ENCODE peak calls at places on chromosome 13, in four cellular contexts. Z is H9, J is fibroblast of lung, H is PC-3. A is an unnamed sample.

GRCh38 chr13:72384879-72385278 is 342.6 kb downstream of the MZT1 start:
- DNase-seq in Z (no peak), J (peak; percentile 55), H (peak; percentile 46), A (no peak)

GRCh38 chr13:20191902-20192469 is 752 bp downstream of the GJB2 start:
- DNase-seq in Z (peak; percentile 47), J (peak; percentile 8), H (peak; percentile 65), A (peak; percentile 81)

GRCh38 chr13:23615677-23616076 is 45.5 kb downstream of the TNFRSF19 start:
- DNase-seq in Z (no peak), J (peak; percentile 74), H (no peak), A (no peak)

GRCh38 chr13:49954674-49955455 is 18.7 kb upstream of the SPRYD7 start:
- DNase-seq in Z (no peak), J (no peak), H (no peak), A (no peak)

GRCh38 chr13:109206616-109207015 is 577.2 kb downstream of the MYO16 start:
- DNase-seq in Z (no peak), J (no peak), H (no peak), A (no peak)

GRCh38 chr13:101988140-101988539 is 413.7 kb downstream of the FGF14 start:
- DNase-seq in Z (no peak), J (no peak), H (no peak), A (peak; percentile 45)

GRCh38 chr13:66835040-66835628 is 395.0 kb downstream of the PCDH9 start:
- DNase-seq in Z (no peak), J (peak; percentile 39), H (no peak), A (peak; percentile 53)

GRCh38 chr13:49183672-49184315 is 36.3 kb upstream of the MLNR start:
- DNase-seq in Z (no peak), J (peak; percentile 5), H (peak; percentile 9), A (no peak)

GRCh38 chr13:107079423-107080099 is 511.6 kb upstream of the ARGLU1 start:
- DNase-seq in Z (no peak), J (no peak), H (no peak), A (no peak)

GRCh38 chr13:74289130-74289529 is 154.9 kb upstream of the KLF12 start:
- DNase-seq in Z (no peak), J (no peak), H (no peak), A (no peak)

GRCh38 chr13:28137556-28137955 is 789 bp upstream of the PAN3 start:
- DNase-seq in Z (no peak), J (no peak), H (peak; percentile 8), A (no peak)

DNA sequence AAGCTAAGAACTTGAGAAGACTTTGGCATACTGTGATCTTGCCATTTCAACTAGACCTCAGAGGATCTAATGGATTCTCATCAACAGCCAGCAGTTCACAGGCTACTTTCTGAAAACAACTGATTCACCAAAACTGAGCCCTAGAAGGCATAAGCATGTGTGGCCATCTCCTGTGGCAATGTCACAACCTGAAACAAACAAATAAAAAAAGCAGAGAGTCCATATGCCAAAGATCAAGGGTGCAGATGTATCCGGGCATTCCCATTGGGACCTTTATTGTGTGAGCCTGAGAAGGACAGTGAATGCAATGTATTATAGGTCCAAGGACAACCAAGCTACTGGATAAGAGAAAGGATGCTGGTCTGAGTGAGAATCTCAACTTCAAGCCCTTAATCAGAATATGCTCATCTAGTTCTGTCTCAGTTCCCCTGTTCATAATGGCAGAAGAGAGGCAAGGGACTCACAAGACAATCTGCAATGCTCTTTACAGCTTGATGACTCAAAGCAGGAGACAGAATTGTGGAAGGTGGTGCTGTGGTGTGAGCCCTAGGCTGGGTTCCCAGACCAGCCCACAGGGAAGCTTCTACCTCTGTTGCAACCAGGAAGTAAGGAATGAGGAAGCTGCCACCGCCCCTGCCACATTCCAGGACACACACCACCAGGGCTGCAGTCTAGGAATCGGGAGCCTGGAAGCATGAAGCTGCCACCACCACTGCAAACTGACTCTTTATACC is 133.7 kb downstream of the RAP2A start:
- DNase-seq in Z (peak; percentile 45), J (peak; percentile 15), H (peak; percentile 72), A (peak; percentile 75)
- H3K9ac ChIP-seq in Z (no peak overlapping the region), J (no peak overlapping the region), H (no peak overlapping the region), A (no peak overlapping the region)

GRCh38 chr13:45218689-45219088 is 17.8 kb upstream of the KCTD4 start:
- DNase-seq in Z (no peak), J (no peak), H (no peak), A (no peak)
- H3K4me1 ChIP-seq in Z (peaks cover 2% of the 10 kb centered on the region), J (peaks cover 2% of the 10 kb centered on the region), H (peaks cover 31% of the 10 kb centered on the region), A (peaks cover 4% of the 10 kb centered on the region)

GRCh38 chr13:29523199-29523931 is 72.1 kb downstream of the SLC7A1 start:
- DNase-seq in Z (no peak), J (peak; percentile 72), H (no peak), A (no peak)

GRCh38 chr13:29520671-29521070 is 74.8 kb downstream of the SLC7A1 start:
- DNase-seq in Z (no peak), J (peak; percentile 88), H (peak; percentile 11), A (no peak)

GRCh38 chr13:29521336-29521735 is 74.2 kb downstream of the SLC7A1 start:
- DNase-seq in Z (no peak), J (no peak), H (no peak), A (no peak)

GRCh38 chr13:29524176-29524575 is 71.3 kb downstream of the SLC7A1 start:
- DNase-seq in Z (no peak), J (no peak), H (no peak), A (no peak)

DNA sequence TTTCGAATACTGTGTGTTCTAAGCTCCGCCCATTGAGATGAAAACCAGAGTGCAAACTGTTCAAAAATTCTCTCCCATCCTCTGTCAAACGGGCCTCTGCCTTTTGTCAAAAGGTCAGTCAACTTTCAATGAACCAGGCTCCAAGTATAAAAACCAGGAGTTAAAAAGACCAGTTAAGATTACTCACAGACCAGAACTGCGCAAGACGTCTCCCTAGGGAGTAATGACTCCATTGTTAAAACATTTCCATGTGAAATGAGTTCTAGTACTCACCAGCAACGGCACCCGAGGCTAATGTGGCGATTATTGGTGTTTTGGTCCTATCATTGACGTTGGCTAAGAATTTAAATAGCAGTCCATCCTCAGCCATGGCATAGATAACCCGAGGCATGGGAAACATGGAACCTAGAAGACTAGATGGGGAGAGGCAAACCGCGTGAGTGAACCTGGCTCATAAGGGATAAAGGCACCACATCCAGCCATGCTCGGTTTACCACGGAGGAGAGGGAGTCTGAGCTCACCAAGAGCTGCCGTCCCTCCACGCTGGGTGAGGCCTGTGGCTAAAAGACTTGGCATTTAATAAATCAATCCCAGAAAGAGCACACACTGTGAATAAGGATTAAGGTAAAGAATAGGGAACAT is 73.3 kb downstream of the SLC7A1 start:
- DNase-seq in Z (no peak), J (peak; percentile 91), H (no peak), A (no peak)
- TF ChIP-seq CTCF in Z (no peak), J (no peak), H (no peak), A (no peak)

DNA sequence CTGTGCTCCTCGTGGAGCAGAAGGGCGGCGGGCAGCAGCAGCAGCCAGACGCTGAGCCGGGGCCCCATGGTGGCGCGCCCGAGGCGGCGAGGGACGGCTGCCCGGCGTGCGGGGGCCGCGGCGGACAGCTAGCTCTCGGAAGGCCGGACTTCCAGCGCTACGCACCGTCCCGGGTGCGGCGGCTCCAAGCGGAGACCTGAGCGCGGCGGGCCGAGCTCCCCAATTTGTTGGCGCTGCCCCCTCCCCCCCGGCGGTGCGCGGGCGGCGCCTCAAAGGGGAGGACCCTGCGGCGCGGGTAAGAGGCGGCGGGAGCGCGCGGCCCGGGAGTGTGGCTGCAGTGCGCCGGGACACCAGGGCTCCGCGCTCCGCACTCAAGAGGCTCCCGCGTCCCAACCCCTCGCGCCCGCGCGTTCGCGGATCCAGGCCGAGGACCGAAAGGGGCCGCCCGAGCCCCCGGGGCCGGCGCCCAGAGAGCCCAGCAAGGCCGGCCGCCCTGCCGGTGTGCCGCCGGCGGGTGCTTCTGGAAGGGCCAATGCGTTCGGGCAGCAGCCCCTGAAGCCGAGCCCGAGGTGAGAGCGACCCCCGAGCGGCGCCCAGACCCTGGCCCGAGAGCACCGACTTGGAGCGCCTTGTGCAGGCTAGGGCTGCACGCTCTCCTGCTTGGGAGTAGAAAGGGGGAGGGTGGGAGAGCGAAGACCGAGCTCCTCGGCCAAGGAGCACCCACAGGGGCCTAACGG is at the start of the genes COL4A1 and COL4A2:
- DNase-seq in Z (peak; percentile 72), J (peak; percentile 80), H (peak; percentile 65), A (peak; percentile 90)
- H3K9ac ChIP-seq in Z (peak within 1 kb of the TSS; percentile 48), J (peak within 1 kb of the TSS; percentile 95), H (peak within 1 kb of the TSS; percentile 91), A (peak within 1 kb of the TSS; percentile 82)

DNA sequence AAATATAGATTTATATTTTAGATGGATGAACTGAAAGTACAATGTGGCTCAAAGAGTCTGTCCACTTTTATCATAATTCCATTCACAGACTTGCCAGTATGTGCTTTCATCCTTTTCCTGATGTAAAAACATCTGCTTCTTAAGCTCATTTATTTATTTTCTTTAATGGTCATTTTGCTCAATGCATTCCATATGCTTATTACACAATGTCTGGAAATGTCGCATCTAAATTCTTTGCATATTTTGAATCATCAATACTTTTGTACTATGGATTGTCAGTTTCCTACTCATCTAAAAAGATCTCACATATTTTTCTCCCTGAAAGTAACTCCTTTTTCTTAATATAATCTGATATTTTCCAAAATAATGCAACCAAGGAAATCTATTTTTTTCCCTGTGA is 1315.8 kb downstream of the EFNB2 start:
- DNase-seq in Z (no peak), J (peak; percentile 58), H (no peak), A (no peak)
- H3K4me1 ChIP-seq in Z (no peaks in the 10 kb centered on the region), J (no peaks in the 10 kb centered on the region), H (no peaks in the 10 kb centered on the region), A (no peaks in the 10 kb centered on the region)

DNA sequence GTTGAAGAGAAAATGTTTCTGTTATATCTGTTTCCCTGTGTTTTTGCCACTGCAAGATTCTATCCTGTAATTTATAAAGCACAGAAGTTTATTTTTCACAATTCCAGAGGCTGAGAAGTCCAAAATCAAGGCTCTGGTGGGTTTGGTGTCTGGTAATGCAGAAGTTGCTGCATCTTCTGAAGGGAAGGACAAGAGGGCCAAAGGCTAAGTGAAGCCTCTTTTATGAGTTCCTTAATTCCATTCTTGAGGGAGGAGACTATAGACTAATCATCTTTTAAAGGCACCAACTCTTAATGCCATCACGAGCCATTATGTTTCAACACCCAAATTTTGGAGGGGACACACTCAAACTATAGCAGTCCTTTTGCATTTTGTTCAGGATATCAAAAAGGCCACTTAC is 34.1 kb upstream of the WDFY2 start:
- DNase-seq in Z (no peak), J (no peak), H (no peak), A (no peak)
- TF ChIP-seq CTCF in Z (no peak), J (no peak), H (no peak), A (no peak)

GRCh38 chr13:85283408-85283807 is 515.8 kb downstream of the SLITRK6 start:
- DNase-seq in Z (no peak), J (peak; percentile 22), H (no peak), A (no peak)

GRCh38 chr13:85277753-85278152 is 521.5 kb downstream of the SLITRK6 start:
- DNase-seq in Z (no peak), J (peak; percentile 87), H (peak; percentile 35), A (no peak)

GRCh38 chr13:85284349-85284748 is 514.9 kb downstream of the SLITRK6 start:
- DNase-seq in Z (no peak), J (no peak), H (no peak), A (no peak)

GRCh38 chr13:85278851-85279250 is 520.4 kb downstream of the SLITRK6 start:
- DNase-seq in Z (no peak), J (no peak), H (no peak), A (no peak)
- H3K9ac ChIP-seq in Z (no peak overlapping the region), J (no peak overlapping the region), H (no peak overlapping the region), A (no peak overlapping the region)